ENCODE peak calls at places on chromosomes 7 and 10, in nine cellular contexts. One of them, this sample, is unnamed.

GRCh38 chr10:102627141-102627445 is 17.2 kb upstream of the TRIM8 start:
- DNase-seq in activated T-helper 9 cell treated with anti-CD3 and anti-CD28 coated beads, Interleukin-2, amount 50 U/mL, for 16 hours: no peak
- DNase-seq in neural progenitor cell: no peak
- DNase-seq in BJ: no peak
- DNase-seq in Ammon's horn: no peak
- DNase-seq in HFFc6: no peak
- DNase-seq in HFF-Myc: no peak
- DNase-seq in astrocyte of the cerebellum: no peak
- DNase-seq in MM.1S: no peak
- DNase-seq in this sample: no peak

GRCh38 chr10:29304259-29305030 is 15.6 kb downstream of the LYZL1 start:
- DNase-seq in astrocyte of the cerebellum: peak
- DNase-seq in HFF-Myc: peak
- DNase-seq in HFFc6: peak
- DNase-seq in neural progenitor cell: peak
- DNase-seq in Ammon's horn: peak
- DNase-seq in BJ: peak
- DNase-seq in MM.1S: peak
- DNase-seq in activated T-helper 9 cell treated with anti-CD3 and anti-CD28 coated beads, Interleukin-2, amount 50 U/mL, for 16 hours: no peak
- DNase-seq in this sample: peak

GRCh38 chr10:94279835-94280709 is 82.7 kb downstream of the NOC3L start:
- DNase-seq in neural progenitor cell: peak
- DNase-seq in astrocyte of the cerebellum: no peak
- DNase-seq in BJ: no peak
- DNase-seq in MM.1S: peak
- DNase-seq in Ammon's horn: peak
- DNase-seq in HFFc6: peak
- DNase-seq in HFF-Myc: peak
- DNase-seq in activated T-helper 9 cell treated with anti-CD3 and anti-CD28 coated beads, Interleukin-2, amount 50 U/mL, for 16 hours: peak
- DNase-seq in this sample: peak

GRCh38 chr7:152887191-152887590 is 127.6 kb downstream of the ACTR3B start:
- DNase-seq in BJ: no peak
- DNase-seq in neural progenitor cell: no peak
- DNase-seq in astrocyte of the cerebellum: no peak
- DNase-seq in activated T-helper 9 cell treated with anti-CD3 and anti-CD28 coated beads, Interleukin-2, amount 50 U/mL, for 16 hours: no peak
- DNase-seq in Ammon's horn: no peak
- DNase-seq in HFF-Myc: no peak
- DNase-seq in MM.1S: no peak
- DNase-seq in HFFc6: no peak
- DNase-seq in this sample: no peak

GRCh38 chr10:12350167-12350872 is 973 bp downstream of the CAMK1D start:
- DNase-seq in astrocyte of the cerebellum: peak
- DNase-seq in activated T-helper 9 cell treated with anti-CD3 and anti-CD28 coated beads, Interleukin-2, amount 50 U/mL, for 16 hours: peak
- DNase-seq in BJ: no peak
- DNase-seq in MM.1S: peak
- DNase-seq in HFF-Myc: no peak
- DNase-seq in Ammon's horn: peak
- DNase-seq in neural progenitor cell: peak
- DNase-seq in HFFc6: no peak
- DNase-seq in this sample: peak

GRCh38 chr7:65250697-65251395 is 122.8 kb upstream of the ZNF92 start:
- DNase-seq in MM.1S: no peak
- DNase-seq in neural progenitor cell: no peak
- DNase-seq in HFF-Myc: no peak
- DNase-seq in Ammon's horn: no peak
- DNase-seq in activated T-helper 9 cell treated with anti-CD3 and anti-CD28 coated beads, Interleukin-2, amount 50 U/mL, for 16 hours: no peak
- DNase-seq in BJ: no peak
- DNase-seq in astrocyte of the cerebellum: no peak
- DNase-seq in HFFc6: no peak
- DNase-seq in this sample: no peak

GRCh38 chr10:11793762-11794479 is 29.2 kb upstream of the PROSER2 start:
- DNase-seq in activated T-helper 9 cell treated with anti-CD3 and anti-CD28 coated beads, Interleukin-2, amount 50 U/mL, for 16 hours: no peak
- DNase-seq in Ammon's horn: no peak
- DNase-seq in HFF-Myc: no peak
- DNase-seq in BJ: no peak
- DNase-seq in HFFc6: peak
- DNase-seq in neural progenitor cell: no peak
- DNase-seq in astrocyte of the cerebellum: no peak
- DNase-seq in MM.1S: no peak
- DNase-seq in this sample: no peak

GRCh38 chr10:66326876-66327275 is 599.0 kb upstream of the LRRTM3 start:
- DNase-seq in MM.1S: no peak
- DNase-seq in HFF-Myc: no peak
- DNase-seq in astrocyte of the cerebellum: no peak
- DNase-seq in activated T-helper 9 cell treated with anti-CD3 and anti-CD28 coated beads, Interleukin-2, amount 50 U/mL, for 16 hours: no peak
- DNase-seq in BJ: no peak
- DNase-seq in HFFc6: no peak
- DNase-seq in Ammon's horn: no peak
- DNase-seq in neural progenitor cell: no peak
- DNase-seq in this sample: no peak

GRCh38 chr7:128266891-128267839 is 26.1 kb downstream of the LEP start:
- DNase-seq in MM.1S: no peak
- DNase-seq in Ammon's horn: peak
- DNase-seq in astrocyte of the cerebellum: peak
- DNase-seq in BJ: peak
- DNase-seq in HFF-Myc: peak
- DNase-seq in activated T-helper 9 cell treated with anti-CD3 and anti-CD28 coated beads, Interleukin-2, amount 50 U/mL, for 16 hours: no peak
- DNase-seq in neural progenitor cell: peak
- DNase-seq in HFFc6: peak
- DNase-seq in this sample: no peak

GRCh38 chr7:116691664-116692063 is 19.7 kb downstream of the MET start:
- DNase-seq in neural progenitor cell: no peak
- DNase-seq in HFFc6: no peak
- DNase-seq in activated T-helper 9 cell treated with anti-CD3 and anti-CD28 coated beads, Interleukin-2, amount 50 U/mL, for 16 hours: no peak
- DNase-seq in BJ: no peak
- DNase-seq in astrocyte of the cerebellum: no peak
- DNase-seq in Ammon's horn: no peak
- DNase-seq in MM.1S: no peak
- DNase-seq in HFF-Myc: no peak
- DNase-seq in this sample: no peak

GRCh38 chr7:50633414-50633710 is 68.2 kb upstream of the DDC start:
- DNase-seq in MM.1S: no peak
- DNase-seq in Ammon's horn: no peak
- DNase-seq in HFFc6: no peak
- DNase-seq in astrocyte of the cerebellum: no peak
- DNase-seq in neural progenitor cell: no peak
- DNase-seq in HFF-Myc: no peak
- DNase-seq in activated T-helper 9 cell treated with anti-CD3 and anti-CD28 coated beads, Interleukin-2, amount 50 U/mL, for 16 hours: no peak
- DNase-seq in BJ: no peak
- DNase-seq in this sample: no peak

GRCh38 chr10:19579841-19580240 is 236.4 kb upstream of the PLXDC2 start:
- DNase-seq in HFF-Myc: peak
- DNase-seq in HFFc6: no peak
- DNase-seq in BJ: no peak
- DNase-seq in astrocyte of the cerebellum: no peak
- DNase-seq in activated T-helper 9 cell treated with anti-CD3 and anti-CD28 coated beads, Interleukin-2, amount 50 U/mL, for 16 hours: no peak
- DNase-seq in neural progenitor cell: no peak
- DNase-seq in MM.1S: no peak
- DNase-seq in Ammon's horn: no peak
- DNase-seq in this sample: no peak

GRCh38 chr7:149229526-149229925 is 9.9 kb upstream of the ZNF212 start:
- DNase-seq in activated T-helper 9 cell treated with anti-CD3 and anti-CD28 coated beads, Interleukin-2, amount 50 U/mL, for 16 hours: no peak
- DNase-seq in HFF-Myc: no peak
- DNase-seq in MM.1S: no peak
- DNase-seq in HFFc6: no peak
- DNase-seq in neural progenitor cell: peak
- DNase-seq in BJ: no peak
- DNase-seq in Ammon's horn: no peak
- DNase-seq in astrocyte of the cerebellum: no peak
- DNase-seq in this sample: no peak

GRCh38 chr10:24451325-24451820 is 242.4 kb downstream of the KIAA1217 start:
- DNase-seq in astrocyte of the cerebellum: no peak
- DNase-seq in Ammon's horn: no peak
- DNase-seq in HFFc6: no peak
- DNase-seq in BJ: no peak
- DNase-seq in neural progenitor cell: no peak
- DNase-seq in HFF-Myc: no peak
- DNase-seq in activated T-helper 9 cell treated with anti-CD3 and anti-CD28 coated beads, Interleukin-2, amount 50 U/mL, for 16 hours: no peak
- DNase-seq in MM.1S: peak
- DNase-seq in this sample: peak

GRCh38 chr7:101636822-101637623 is 7.9 kb upstream of the MYL10 start:
- DNase-seq in neural progenitor cell: no peak
- DNase-seq in HFFc6: no peak
- DNase-seq in MM.1S: no peak
- DNase-seq in activated T-helper 9 cell treated with anti-CD3 and anti-CD28 coated beads, Interleukin-2, amount 50 U/mL, for 16 hours: no peak
- DNase-seq in astrocyte of the cerebellum: no peak
- DNase-seq in HFF-Myc: no peak
- DNase-seq in Ammon's horn: no peak
- DNase-seq in BJ: no peak
- DNase-seq in this sample: no peak

GRCh38 chr10:31975157-31975765 is 46.6 kb upstream of the ARHGAP12 start:
- DNase-seq in Ammon's horn: no peak
- DNase-seq in neural progenitor cell: peak
- DNase-seq in astrocyte of the cerebellum: no peak
- DNase-seq in HFF-Myc: no peak
- DNase-seq in HFFc6: no peak
- DNase-seq in MM.1S: no peak
- DNase-seq in activated T-helper 9 cell treated with anti-CD3 and anti-CD28 coated beads, Interleukin-2, amount 50 U/mL, for 16 hours: no peak
- DNase-seq in BJ: no peak
- DNase-seq in this sample: no peak

GRCh38 chr10:26969145-26969926 is 108.6 kb upstream of the ABI1 start:
- DNase-seq in HFF-Myc: no peak
- DNase-seq in MM.1S: no peak
- DNase-seq in Ammon's horn: no peak
- DNase-seq in astrocyte of the cerebellum: peak
- DNase-seq in BJ: no peak
- DNase-seq in activated T-helper 9 cell treated with anti-CD3 and anti-CD28 coated beads, Interleukin-2, amount 50 U/mL, for 16 hours: no peak
- DNase-seq in neural progenitor cell: no peak
- DNase-seq in HFFc6: no peak
- DNase-seq in this sample: no peak

GRCh38 chr10:119281581-119282071 is 74.3 kb downstream of the GRK5 start:
- DNase-seq in BJ: no peak
- DNase-seq in Ammon's horn: peak
- DNase-seq in MM.1S: no peak
- DNase-seq in astrocyte of the cerebellum: no peak
- DNase-seq in HFFc6: no peak
- DNase-seq in HFF-Myc: no peak
- DNase-seq in neural progenitor cell: no peak
- DNase-seq in activated T-helper 9 cell treated with anti-CD3 and anti-CD28 coated beads, Interleukin-2, amount 50 U/mL, for 16 hours: no peak
- DNase-seq in this sample: peak

This sample was measured in RPMI8226.